ENCODE peak calls at places on chromosomes 7 and 10, in seven cellular contexts. M is ELF-1; E is amniotic stem cell; F is stimulated activated naive CD4-positive, alpha-beta T cell; U is CD8-positive, alpha-beta T cell; I is stimulated activated CD4-positive, alpha-beta T cell treated with anti-CD3 and anti-CD28 coated beads, TNF-alpha, amount 100 ng/mL, for 24 hours; X is Peyer's patch. C is an unnamed sample.

GRCh38 chr7:116653204-116653603 is 18.8 kb upstream of the MET start:
- DNase-seq in M (no peak), E (no peak), F (no peak), U (no peak), I (no peak), X (no peak), C (no peak)

GRCh38 chr7:101465576-101466196 is 103.0 kb downstream of the COL26A1 start:
- DNase-seq in M (no peak), E (no peak), F (no peak), U (no peak), I (no peak), X (no peak), C (no peak)

GRCh38 chr7:40200791-40201190 is 66.0 kb downstream of the SUGCT start:
- DNase-seq in M (no peak), E (peak), F (no peak), U (no peak), I (no peak), X (no peak), C (no peak)

GRCh38 chr10:47441973-47442750 is 41.8 kb downstream of the ANXA8 start:
- DNase-seq in M (no peak), E (no peak), F (no peak), U (no peak), I (no peak), X (no peak), C (no peak)

GRCh38 chr10:95430231-95430951 is 130.8 kb downstream of the SORBS1 start:
- DNase-seq in M (peak), E (peak), F (no peak), U (peak), I (no peak), X (peak), C (peak)

GRCh38 chr10:84308481-84309304 is 19.7 kb upstream of the CCSER2 start:
- DNase-seq in M (no peak), E (no peak), F (peak), U (peak), I (peak), X (peak), C (no peak)

GRCh38 chr10:131009801-131010200 is 301.7 kb downstream of the TCERG1L start:
- DNase-seq in M (no peak), E (no peak), F (no peak), U (no peak), I (no peak), X (no peak), C (no peak)

GRCh38 chr10:4213441-4213840 is 428.4 kb upstream of the KLF6 start:
- DNase-seq in M (no peak), E (no peak), F (no peak), U (no peak), I (no peak), X (no peak), C (no peak)

GRCh38 chr10:28367865-28368541 is 65.1 kb upstream of the MPP7 start:
- DNase-seq in M (no peak), E (no peak), F (peak), U (peak), I (no peak), X (peak), C (no peak)

GRCh38 chr10:3869036-3869435 is 84.0 kb upstream of the KLF6 start:
- DNase-seq in M (no peak), E (no peak), F (no peak), U (no peak), I (no peak), X (no peak), C (no peak)

GRCh38 chr10:94116848-94117247 is 123.1 kb downstream of the PLCE1 start:
- DNase-seq in M (no peak), E (no peak), F (no peak), U (no peak), I (no peak), X (no peak), C (no peak)

GRCh38 chr10:97183314-97183713 is 2.4 kb downstream of the SLIT1 start:
- DNase-seq in M (no peak), E (no peak), F (no peak), U (no peak), I (no peak), X (no peak), C (no peak)

GRCh38 chr7:98322331-98323260 is 41.1 kb downstream of the BRI3 start:
- DNase-seq in M (no peak), E (no peak), F (no peak), U (no peak), I (no peak), X (no peak), C (no peak)

GRCh38 chr7:42315631-42316030 is 78.6 kb upstream of the GLI3 start:
- DNase-seq in M (no peak), E (no peak), F (no peak), U (no peak), I (no peak), X (no peak), C (no peak)

GRCh38 chr7:6385110-6385792 is 62.5 kb downstream of the DAGLB start:
- DNase-seq in M (no peak), E (peak), F (no peak), U (no peak), I (no peak), X (no peak), C (no peak)

GRCh38 chr7:137169282-137169698 is 174.2 kb downstream of the PTN start:
- DNase-seq in M (peak), E (peak), F (no peak), U (no peak), I (no peak), X (no peak), C (no peak)

GRCh38 chr7:98027342-98028033 is 37.5 kb upstream of the OCM2 start:
- DNase-seq in M (no peak), E (no peak), F (no peak), U (no peak), I (no peak), X (no peak), C (no peak)

GRCh38 chr10:88918506-88918905 is 34.1 kb downstream of the ACTA2 start:
- DNase-seq in M (no peak), E (no peak), F (no peak), U (no peak), I (no peak), X (no peak), C (no peak)

GRCh38 chr10:95552680-95553342 is 8.4 kb downstream of the SORBS1 start:
- DNase-seq in M (peak), E (no peak), F (no peak), U (no peak), I (no peak), X (no peak), C (no peak)

GRCh38 chr10:104923501-104923900 is 282.4 kb downstream of the SORCS3 start:
- DNase-seq in M (no peak), E (no peak), F (no peak), U (no peak), I (no peak), X (no peak), C (no peak)

GRCh38 chr10:113053881-113054280 is 103.8 kb downstream of the TCF7L2 start:
- DNase-seq in M (peak), E (no peak), F (no peak), U (no peak), I (no peak), X (no peak), C (no peak)

GRCh38 chr7:106166651-106167342 is 54.7 kb upstream of the SYPL1 start:
- DNase-seq in M (peak), E (peak), F (no peak), U (peak), I (peak), X (peak), C (no peak)

GRCh38 chr10:47183726-47184084 is 116.3 kb upstream of the GDF10 start:
- DNase-seq in M (no peak), E (no peak), F (no peak), U (no peak), I (no peak), X (no peak), C (no peak)

GRCh38 chr7:37031571-37032257 is 307.4 kb upstream of the AOAH start:
- DNase-seq in M (peak), E (peak), F (no peak), U (peak), I (peak), X (peak), C (peak)

GRCh38 chr10:43263551-43264323 is 3.1 kb downstream of the RASGEF1A start:
- DNase-seq in M (no peak), E (no peak), F (no peak), U (no peak), I (no peak), X (peak), C (no peak)